ENCODE peak calls at places on chromosomes 4 and X, in six cellular contexts. H is IMR-90, V is H9, G is trophoblast cell, F is H1, E is neuronal stem cell. Q is an unnamed sample.

GRCh38 chrX:56763556-56764152 is 34.6 kb downstream of the NBDY start:
- DNase-seq in H (peak), V (peak), G (peak), F (peak), E (no peak), Q (no peak)

GRCh38 chrX:38646129-38646528 is 84.8 kb downstream of the TSPAN7 start:
- DNase-seq in H (no peak), V (no peak), G (no peak), F (no peak), E (no peak), Q (no peak)

GRCh38 chr4:153651041-153651960 is 32.8 kb upstream of the TLR2 start:
- DNase-seq in H (no peak), V (no peak), G (peak), F (no peak), E (no peak), Q (no peak)

GRCh38 chrX:32289356-32289755 is 922.0 kb downstream of the DMD start:
- DNase-seq in H (no peak), V (no peak), G (peak), F (no peak), E (no peak), Q (no peak)

GRCh38 chr4:29002151-29002550 is 1718.0 kb upstream of the PCDH7 start:
- DNase-seq in H (no peak), V (peak), G (no peak), F (no peak), E (peak), Q (no peak)

GRCh38 chr4:13455411-13455810 is 28.7 kb downstream of the RAB28 start:
- DNase-seq in H (peak), V (no peak), G (peak), F (no peak), E (no peak), Q (peak)

GRCh38 chrX:11965436-11965835 is 172.8 kb upstream of the FRMPD4 start:
- DNase-seq in H (no peak), V (no peak), G (no peak), F (no peak), E (no peak), Q (no peak)

GRCh38 chr4:153067376-153067775 is 131.3 kb downstream of the FHDC1 start:
- DNase-seq in H (peak), V (no peak), G (no peak), F (no peak), E (no peak), Q (peak)

GRCh38 chr4:52646096-52646495 is 13.0 kb downstream of the USP46 start:
- DNase-seq in H (no peak), V (no peak), G (no peak), F (no peak), E (no peak), Q (no peak)

GRCh38 chrX:78063687-78064086 is 40.4 kb upstream of the PGK1 start:
- DNase-seq in H (no peak), V (no peak), G (no peak), F (no peak), E (no peak), Q (no peak)

GRCh38 chrX:88838392-88838791 is 91.4 kb downstream of the CPXCR1 start:
- DNase-seq in H (no peak), V (no peak), G (no peak), F (no peak), E (no peak), Q (no peak)

GRCh38 chr4:185013715-185014114 is 4.6 kb upstream of the HELT start:
- DNase-seq in H (peak), V (no peak), G (no peak), F (no peak), E (no peak), Q (peak)

GRCh38 chrX:149909324-149910177 is 19.8 kb upstream of the HSFX4 start:
- DNase-seq in H (no peak), V (no peak), G (no peak), F (no peak), E (no peak), Q (no peak)

DNA sequence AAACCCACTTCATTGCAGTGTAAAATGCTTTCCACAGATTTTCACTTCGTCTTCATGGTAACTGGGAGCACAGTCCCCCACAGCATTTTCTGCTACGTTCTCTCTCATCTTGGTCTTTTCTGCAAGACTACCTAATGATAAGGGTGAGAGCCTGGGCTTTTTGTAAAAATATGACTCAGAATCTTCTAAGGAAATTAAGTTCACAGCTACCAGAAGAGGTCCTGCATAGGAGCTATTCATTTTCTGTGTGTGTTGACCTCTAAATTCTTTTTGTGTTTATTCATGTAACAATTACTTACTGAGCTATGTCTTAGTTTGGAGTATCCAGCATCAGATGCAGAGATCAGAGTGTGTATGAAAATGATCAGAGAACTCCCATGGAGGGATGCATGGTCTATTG is 192.2 kb downstream of the CPEB2 start:
- DNase-seq in H (peak), V (no peak), G (no peak), F (no peak), E (no peak), Q (no peak)
- H3K14ac ChIP-seq in H (no peak), V (no peak), G (no peak), F (no peak), E (no peak), Q (no peak)

GRCh38 chr4:60201052-60201673 is 999.0 kb upstream of the ADGRL3 start:
- DNase-seq in H (peak), V (peak), G (peak), F (peak), E (peak), Q (peak)
- H3K14ac ChIP-seq in H (no peak), V (no peak), G (no peak), F (no peak), E (no peak), Q (no peak)

GRCh38 chr4:88900432-88900831 is 156.6 kb downstream of the FAM13A start:
- DNase-seq in H (peak), V (no peak), G (peak), F (no peak), E (no peak), Q (peak)
- H3K14ac ChIP-seq in H (peak), V (no peak), G (no peak), F (no peak), E (no peak), Q (no peak)

DNA sequence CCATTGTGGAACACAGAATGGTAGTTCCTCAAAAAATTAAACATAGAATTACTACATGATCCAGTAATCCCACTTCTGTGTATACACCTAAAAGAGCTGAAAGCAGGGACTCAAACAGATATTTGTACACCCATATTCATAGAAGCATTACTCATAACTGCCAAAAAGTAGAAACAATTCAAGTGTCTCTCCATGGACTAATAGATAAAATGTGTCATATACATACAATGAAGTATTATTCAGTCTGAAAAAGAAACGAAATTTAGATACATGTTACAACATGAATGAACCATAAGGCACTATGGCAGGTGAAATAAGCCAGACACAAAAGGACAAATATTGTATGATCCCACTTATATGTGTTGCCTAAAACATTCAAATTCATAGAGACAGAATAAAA is 145.1 kb downstream of the ANTXR2 start:
- DNase-seq in H (no peak), V (no peak), G (no peak), F (no peak), E (no peak), Q (no peak)
- H3K14ac ChIP-seq in H (no peak), V (no peak), G (no peak), F (no peak), E (no peak), Q (no peak)

GRCh38 chr4:140395668-140396067 is 22.2 kb downstream of the SCOC start:
- DNase-seq in H (no peak), V (no peak), G (no peak), F (no peak), E (no peak), Q (no peak)

DNA sequence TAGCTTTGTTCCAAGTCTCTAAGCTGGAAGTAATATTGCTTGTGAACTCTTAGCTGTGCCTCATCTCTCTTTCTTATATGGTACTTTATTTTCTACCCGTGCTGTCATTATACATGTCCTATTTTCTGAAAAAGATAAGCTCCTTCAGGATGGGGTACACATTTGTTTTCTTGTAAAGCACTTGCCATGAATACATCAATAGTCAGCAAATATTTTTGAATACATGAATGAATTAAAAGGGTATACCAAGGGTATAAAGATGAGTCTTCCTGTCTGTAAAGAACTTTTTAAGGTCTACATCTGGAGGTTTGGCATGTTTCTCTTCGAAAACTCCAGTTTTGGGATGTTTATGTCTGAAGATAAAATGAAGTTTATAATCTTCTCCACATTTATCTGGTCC is 26.7 kb downstream of the SCOC start:
- DNase-seq in H (no peak), V (no peak), G (no peak), F (no peak), E (no peak), Q (no peak)
- H3K14ac ChIP-seq in H (no peak), V (no peak), G (no peak), F (no peak), E (no peak), Q (no peak)

GRCh38 chr4:158560284-158560683 is 38.6 kb downstream of the RXFP1 start:
- DNase-seq in H (no peak), V (no peak), G (no peak), F (no peak), E (no peak), Q (no peak)
- H3K14ac ChIP-seq in H (no peak), V (no peak), G (no peak), F (no peak), E (no peak), Q (no peak)

DNA sequence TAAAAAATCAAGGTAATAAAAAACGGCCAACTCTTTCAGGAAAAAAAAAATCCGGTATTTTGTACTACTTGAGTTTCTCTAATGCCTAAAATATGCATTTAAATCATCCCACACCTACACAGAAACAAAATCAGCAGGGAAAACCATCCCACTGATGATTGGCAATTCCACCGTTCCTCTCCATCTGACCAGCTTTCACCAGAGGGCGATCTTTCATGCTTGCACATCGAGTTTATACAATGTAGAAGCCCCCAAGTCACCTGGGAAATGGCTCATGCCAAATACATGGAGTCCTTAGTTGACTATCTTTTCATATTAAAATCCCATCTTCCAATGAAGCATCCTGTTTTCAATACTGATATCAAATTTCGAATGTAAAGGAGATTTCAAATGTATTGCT is 69.2 kb downstream of the PTCHD1 start:
- DNase-seq in H (no peak), V (no peak), G (no peak), F (no peak), E (no peak), Q (no peak)
- H3K14ac ChIP-seq in H (no peak), V (no peak), G (no peak), F (no peak), E (no peak), Q (no peak)

DNA sequence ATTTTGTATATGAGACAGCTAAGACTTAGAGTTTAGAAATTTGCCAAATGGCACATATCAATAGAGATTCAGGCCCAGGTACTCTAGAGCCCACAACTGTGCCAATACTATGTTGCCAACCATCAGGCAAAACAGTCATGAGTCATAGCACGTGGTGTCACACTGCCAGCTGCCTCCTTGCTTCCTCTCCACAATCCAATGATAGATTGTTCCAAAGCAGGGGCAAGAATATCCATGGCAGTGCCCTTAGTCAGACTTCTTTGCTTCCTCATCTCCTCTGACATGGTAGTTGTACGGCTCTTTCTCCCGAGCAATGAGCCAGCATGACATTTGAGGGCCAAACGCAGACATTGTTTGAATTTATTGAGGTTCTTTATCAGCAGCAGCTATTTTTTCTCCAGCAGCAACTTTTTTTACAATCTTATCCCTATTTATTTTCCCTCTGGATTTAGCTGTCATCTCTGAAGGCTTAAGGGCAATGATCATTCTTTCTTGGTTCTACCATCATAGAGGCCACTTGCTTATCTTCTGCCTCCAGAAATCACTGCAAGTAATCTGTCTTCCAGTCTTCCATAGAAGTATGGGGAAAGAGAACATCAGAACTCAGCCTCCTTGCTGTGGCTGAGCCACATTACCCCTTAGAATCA is 169.7 kb downstream of the COL4A6 start:
- DNase-seq in H (no peak), V (no peak), G (no peak), F (no peak), E (no peak), Q (no peak)
- H3K14ac ChIP-seq in H (no peak), V (no peak), G (no peak), F (no peak), E (no peak), Q (no peak)